ENCODE peak calls at places on chromosomes 7 and 10, in seven cellular contexts. U, I, N, K, J, G and S are unnamed samples.
A peak's percentile ranks its signal among the peaks of the same experiment; 100 is the strongest.

GRCh38 chr7:133961724-133962123 is 165.4 kb upstream of the LRGUK start:
- DNase-seq in U (no peak), I (no peak), N (no peak), K (no peak), J (no peak), G (no peak), S (no peak)

GRCh38 chr10:120077707-120078492 is 185.4 kb downstream of the SEC23IP start:
- DNase-seq in U (peak; percentile 26), I (no peak), N (no peak), K (no peak), J (no peak), G (no peak), S (no peak)

GRCh38 chr10:14380746-14381145 is 50.0 kb upstream of the FRMD4A start:
- DNase-seq in U (no peak), I (no peak), N (no peak), K (no peak), J (no peak), G (no peak), S (no peak)

GRCh38 chr7:74094224-74095095 is 10.9 kb downstream of the LIMK1 start:
- DNase-seq in U (peak; percentile 79), I (no peak), N (peak; percentile 73), K (peak; percentile 71), J (peak; percentile 86), G (peak; percentile 18), S (peak; percentile 88)

GRCh38 chr10:46285300-46285699 is 1.5 kb upstream of the ANTXRL start:
- DNase-seq in U (no peak), I (peak; percentile 30), N (no peak), K (no peak), J (no peak), G (no peak), S (no peak)

GRCh38 chr7:2718703-2718965 is 30.6 kb downstream of the AMZ1 start:
- DNase-seq in U (no peak), I (no peak), N (no peak), K (no peak), J (no peak), G (no peak), S (no peak)

GRCh38 chr10:77305650-77306632 is 331.7 kb downstream of the KCNMA1 start:
- DNase-seq in U (no peak), I (no peak), N (no peak), K (no peak), J (no peak), G (no peak), S (no peak)

GRCh38 chr10:104331208-104331838 is 6.9 kb downstream of the ITPRIP start:
- DNase-seq in U (no peak), I (peak; percentile 42), N (no peak), K (no peak), J (peak; percentile 77), G (no peak), S (no peak)

GRCh38 chr10:131001438-131001837 is 310.1 kb downstream of the TCERG1L start:
- DNase-seq in U (no peak), I (no peak), N (no peak), K (no peak), J (no peak), G (no peak), S (no peak)

GRCh38 chr10:71045936-71046335 is 157.6 kb upstream of the PCBD1 start:
- DNase-seq in U (no peak), I (no peak), N (no peak), K (no peak), J (no peak), G (no peak), S (no peak)

GRCh38 chr7:2202901-2203550 is 29.7 kb downstream of the MAD1L1 start:
- DNase-seq in U (peak; percentile 7), I (peak; percentile 37), N (no peak), K (no peak), J (no peak), G (no peak), S (no peak)

GRCh38 chr10:49776851-49777250 is 14.7 kb upstream of the OGDHL start:
- DNase-seq in U (no peak), I (no peak), N (no peak), K (no peak), J (no peak), G (no peak), S (no peak)

GRCh38 chr7:102890292-102890970 is 22.4 kb upstream of the LRRC17 start:
- DNase-seq in U (no peak), I (no peak), N (no peak), K (peak; percentile 42), J (peak; percentile 66), G (no peak), S (peak; percentile 57)

GRCh38 chr10:17109475-17110207 is 20.0 kb downstream of the CUBN start:
- DNase-seq in U (no peak), I (no peak), N (no peak), K (no peak), J (peak; percentile 56), G (no peak), S (no peak)

GRCh38 chr10:63042256-63042655 is 90.9 kb upstream of the NRBF2 start:
- DNase-seq in U (no peak), I (no peak), N (no peak), K (no peak), J (peak; percentile 89), G (no peak), S (no peak)

GRCh38 chr10:111956841-111957240 is 226.7 kb downstream of the GPAM start:
- DNase-seq in U (no peak), I (no peak), N (no peak), K (no peak), J (no peak), G (no peak), S (no peak)
- TF ChIP-seq CTCF in U (no peak), I (no peak), N (no peak), K (no peak), J (no peak), G (no peak), S (no peak)

DNA sequence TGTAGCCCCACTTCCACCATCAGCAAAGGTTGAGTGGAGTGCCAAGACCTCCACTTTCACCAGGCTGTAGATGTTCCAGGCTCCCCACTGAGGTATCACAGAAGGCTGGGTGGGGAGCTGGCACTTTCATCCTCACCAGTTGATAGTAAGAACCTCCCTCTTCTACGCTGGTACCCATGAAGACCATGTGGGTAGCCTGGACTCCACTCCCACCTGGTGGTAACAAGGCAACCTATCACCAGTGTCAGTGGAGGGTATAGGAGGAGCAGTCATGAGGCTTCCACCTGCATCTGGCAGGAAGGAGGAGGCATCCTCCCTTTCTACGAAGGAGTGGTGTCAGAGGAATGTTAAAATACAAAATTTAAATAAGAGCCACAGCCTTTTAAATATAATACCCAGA is 4.4 kb downstream of the SMIM30 start:
- DNase-seq in U (peak; percentile 12), I (no peak), N (peak; percentile 19), K (no peak), J (peak; percentile 6), G (no peak), S (no peak)
- TF ChIP-seq CTCF in U (no peak), I (no peak), N (peak; percentile 61), K (no peak), J (no peak), G (no peak), S (no peak)

GRCh38 chr7:21497072-21497471 is 45.8 kb upstream of the DNAH11 start:
- DNase-seq in U (no peak), I (no peak), N (no peak), K (no peak), J (peak; percentile 34), G (peak; percentile 11), S (peak; percentile 46)
- TF ChIP-seq CTCF in U (no peak), I (peak; percentile 9), N (no peak), K (no peak), J (peak; percentile 54), G (peak; percentile 37), S (peak; percentile 49)

DNA sequence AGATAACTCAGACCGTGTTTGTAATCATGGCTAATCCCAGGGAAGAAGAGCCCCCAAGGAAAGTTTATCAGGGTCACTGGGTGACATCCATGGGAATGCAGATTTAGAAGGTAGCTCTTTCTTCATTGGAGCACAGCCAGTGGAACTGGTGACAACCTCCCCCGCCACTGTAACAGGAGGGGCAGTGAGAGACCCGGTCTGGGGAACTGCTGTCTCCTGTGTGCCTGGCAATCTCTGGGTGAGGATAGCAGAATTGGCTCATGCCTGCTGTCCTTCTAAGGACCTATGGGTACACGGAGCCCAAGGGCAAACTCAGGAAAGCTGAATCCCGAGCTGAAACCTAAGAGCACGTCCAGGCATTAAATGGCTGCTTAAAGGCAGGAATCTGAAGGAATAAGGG is 341.6 kb downstream of the ABCA13 start:
- DNase-seq in U (peak; percentile 13), I (no peak), N (no peak), K (no peak), J (no peak), G (no peak), S (peak; percentile 17)
- TF ChIP-seq CTCF in U (no peak), I (no peak), N (no peak), K (no peak), J (no peak), G (no peak), S (no peak)

DNA sequence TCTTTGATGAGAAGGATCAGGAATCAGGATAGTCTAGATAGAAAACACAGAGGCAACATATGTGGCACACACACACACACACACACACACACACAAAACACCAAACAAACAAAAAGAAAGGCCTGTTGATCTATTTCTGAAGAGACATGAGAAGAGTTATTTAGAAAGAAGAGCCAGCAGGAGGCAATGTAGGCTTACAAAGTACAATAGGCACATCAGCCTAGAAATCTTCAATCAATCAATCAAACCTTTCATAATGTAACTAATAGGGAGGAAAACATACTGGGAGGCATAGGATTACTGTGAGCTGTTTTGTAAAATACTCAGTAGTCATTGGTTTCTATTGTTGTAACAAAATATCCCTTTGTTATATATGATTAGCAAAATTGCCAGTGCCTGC is 47.3 kb upstream of the TES start:
- DNase-seq in U (no peak), I (no peak), N (no peak), K (no peak), J (no peak), G (no peak), S (no peak)
- TF ChIP-seq CTCF in U (no peak), I (no peak), N (peak; percentile 29), K (no peak), J (peak; percentile 24), G (no peak), S (no peak)